ENCODE peak calls at places on chromosomes 3 and 15, in eight cellular contexts. F is GM13976; L is fibroblast of the conjunctiva; Q is left colon; I is stimulated activated CD8-positive, alpha-beta memory T cell treated with anti-CD3 and anti-CD28 coated beads, Interleukin-2, amount 100 ng/mL, for 1 hour; B is iris pigment epithelial cell; K is transverse colon; E is tibial nerve. D is an unnamed sample.

GRCh38 chr15:82768414-82769081 is 37.3 kb downstream of the FSD2 start:
- DNase-seq in K (no peak), B (peak; percentile 51), L (no peak), I (no peak), E (no peak), F (no peak), Q (no peak), D (no peak)

GRCh38 chr3:65596511-65597224 is 442.1 kb downstream of the MAGI1 start:
- DNase-seq in Q (no peak), B (no peak), I (no peak), K (no peak), L (no peak), E (no peak), F (no peak), D (no peak)

GRCh38 chr15:50117628-50118027 is 1.4 kb downstream of the ATP8B4 start:
- DNase-seq in F (no peak), K (no peak), L (no peak), Q (no peak), B (no peak), I (no peak), E (no peak), D (no peak)

GRCh38 chr3:4722103-4722502 is 229.0 kb downstream of the ITPR1 start:
- DNase-seq in E (no peak), L (no peak), B (peak; percentile 85), Q (peak; percentile 58), K (peak; percentile 57), F (peak; percentile 68), I (no peak), D (no peak)

GRCh38 chr3:124773351-124774304 is 43.4 kb downstream of the UMPS start:
- DNase-seq in E (no peak), I (no peak), K (no peak), Q (no peak), B (no peak), F (no peak), L (no peak), D (peak; percentile 73)

GRCh38 chr3:53102601-53103147 is 27.6 kb downstream of the RFT1 start:
- DNase-seq in B (no peak), F (peak; percentile 70), Q (no peak), E (no peak), I (no peak), K (peak; percentile 38), L (no peak), D (peak; percentile 80)

GRCh38 chr15:81256916-81257315 is 60.2 kb downstream of the IL16 start:
- DNase-seq in Q (no peak), L (peak; percentile 59), K (no peak), I (no peak), B (peak; percentile 56), E (no peak), F (no peak), D (peak; percentile 54)

GRCh38 chr3:111864821-111865656 is 6.0 kb downstream of the PHLDB2 start:
- DNase-seq in F (no peak), E (no peak), I (no peak), Q (no peak), B (peak; percentile 96), K (no peak), L (no peak), D (no peak)

GRCh38 chr15:38005949-38006800 is 71.7 kb downstream of the TMCO5A start:
- DNase-seq in K (no peak), B (peak; percentile 26), I (no peak), E (no peak), L (no peak), Q (no peak), F (no peak), D (no peak)

GRCh38 chr3:89367166-89367565 is 259.7 kb downstream of the EPHA3 start:
- DNase-seq in Q (no peak), L (no peak), B (no peak), K (no peak), E (no peak), F (no peak), I (no peak), D (no peak)

GRCh38 chr3:14652-15051 is 181.9 kb upstream of the CHL1 start:
- DNase-seq in Q (no peak), E (no peak), F (no peak), K (no peak), B (peak; percentile 8), L (no peak), I (no peak), D (no peak)

GRCh38 chr3:40695848-40696247 is 171.1 kb downstream of the ZNF621 start:
- DNase-seq in K (no peak), Q (no peak), I (no peak), E (no peak), F (no peak), L (no peak), B (no peak), D (no peak)

GRCh38 chr3:13203398-13204176 is 130.4 kb upstream of the IQSEC1 start:
- DNase-seq in L (no peak), Q (no peak), K (no peak), I (no peak), E (no peak), B (no peak), F (no peak), D (no peak)

GRCh38 chr3:124833710-124834332 is 53.3 kb downstream of the ITGB5 start:
- DNase-seq in L (no peak), E (no peak), K (no peak), F (no peak), Q (no peak), I (no peak), B (no peak), D (no peak)

GRCh38 chr3:96267577-96267976 is 546.8 kb upstream of the EPHA6 start:
- DNase-seq in K (no peak), B (no peak), Q (no peak), E (no peak), F (no peak), L (no peak), I (no peak), D (no peak)

GRCh38 chr15:62068071-62068786 is 1.5 kb downstream of the C2CD4A start:
- DNase-seq in K (peak; percentile 51), Q (peak; percentile 34), B (peak; percentile 41), E (no peak), F (peak; percentile 44), L (no peak), I (no peak), D (peak; percentile 50)

GRCh38 chr3:9397911-9398714 is 698 bp downstream of the SETD5 start:
- DNase-seq in F (no peak), K (peak; percentile 56), L (no peak), Q (peak; percentile 65), B (peak; percentile 35), I (no peak), E (peak; percentile 14), D (peak; percentile 34)

GRCh38 chr3:45776291-45776576 is 20.1 kb downstream of the SLC6A20 start:
- DNase-seq in K (no peak), B (no peak), F (no peak), E (no peak), I (no peak), L (no peak), Q (no peak), D (no peak)

GRCh38 chr3:108036984-108037741 is 53.7 kb downstream of the CD47 start:
- DNase-seq in F (peak; percentile 37), Q (no peak), K (no peak), I (no peak), B (peak; percentile 54), L (peak; percentile 9), E (no peak), D (no peak)

GRCh38 chr3:194396897-194397756 is 1.9 kb downstream of the GP5 start:
- DNase-seq in F (peak; percentile 55), B (peak; percentile 25), E (no peak), L (no peak), I (no peak), K (no peak), Q (no peak), D (no peak)

GRCh38 chr3:13018039-13018431 is 55.2 kb downstream of the IQSEC1 start:
- DNase-seq in B (no peak), E (no peak), F (no peak), L (no peak), Q (no peak), I (no peak), K (peak; percentile 7), D (no peak)

GRCh38 chr3:32733631-32734229 is 48.7 kb downstream of the CNOT10 start:
- DNase-seq in K (no peak), E (no peak), L (peak; percentile 30), B (peak; percentile 42), I (no peak), F (peak; percentile 45), Q (no peak), D (peak; percentile 34)